ENCODE peak calls at places on chromosome 1, in six cellular contexts. R, S, F, Y, G and I are unnamed samples.
A peak's percentile ranks its signal among the peaks of the same experiment; 100 is the strongest.

GRCh38 chr1:226656601-226657277 is 82.3 kb downstream of the ITPKB start:
- DNase-seq in R (no peak), S (no peak), F (no peak), Y (no peak), G (no peak), I (no peak)

GRCh38 chr1:171841931-171842723 is 829 bp downstream of the DNM3 start:
- DNase-seq in R (no peak), S (no peak), F (peak; percentile 20), Y (no peak), G (no peak), I (no peak)

GRCh38 chr1:8197493-8198282 is 120.2 kb upstream of the SLC45A1 start:
- DNase-seq in R (no peak), S (peak; percentile 64), F (peak; percentile 68), Y (peak; percentile 97), G (peak; percentile 83), I (no peak)

GRCh38 chr1:85553416-85553815 is 27.1 kb upstream of the CCN1 start:
- DNase-seq in R (no peak), S (no peak), F (no peak), Y (no peak), G (no peak), I (no peak)

GRCh38 chr1:210747890-210748289 is 386.1 kb downstream of the KCNH1 start:
- DNase-seq in R (no peak), S (no peak), F (no peak), Y (no peak), G (no peak), I (no peak)

GRCh38 chr1:214717323-214717722 is 114.3 kb downstream of the CENPF start:
- DNase-seq in R (no peak), S (no peak), F (no peak), Y (no peak), G (no peak), I (no peak)

GRCh38 chr1:156811171-156811570 is 5.5 kb downstream of the SH2D2A start:
- DNase-seq in R (no peak), S (no peak), F (no peak), Y (no peak), G (no peak), I (no peak)

GRCh38 chr1:93888900-93889299 is 9.9 kb upstream of the DNTTIP2 start:
- DNase-seq in R (no peak), S (no peak), F (no peak), Y (no peak), G (no peak), I (no peak)

DNA sequence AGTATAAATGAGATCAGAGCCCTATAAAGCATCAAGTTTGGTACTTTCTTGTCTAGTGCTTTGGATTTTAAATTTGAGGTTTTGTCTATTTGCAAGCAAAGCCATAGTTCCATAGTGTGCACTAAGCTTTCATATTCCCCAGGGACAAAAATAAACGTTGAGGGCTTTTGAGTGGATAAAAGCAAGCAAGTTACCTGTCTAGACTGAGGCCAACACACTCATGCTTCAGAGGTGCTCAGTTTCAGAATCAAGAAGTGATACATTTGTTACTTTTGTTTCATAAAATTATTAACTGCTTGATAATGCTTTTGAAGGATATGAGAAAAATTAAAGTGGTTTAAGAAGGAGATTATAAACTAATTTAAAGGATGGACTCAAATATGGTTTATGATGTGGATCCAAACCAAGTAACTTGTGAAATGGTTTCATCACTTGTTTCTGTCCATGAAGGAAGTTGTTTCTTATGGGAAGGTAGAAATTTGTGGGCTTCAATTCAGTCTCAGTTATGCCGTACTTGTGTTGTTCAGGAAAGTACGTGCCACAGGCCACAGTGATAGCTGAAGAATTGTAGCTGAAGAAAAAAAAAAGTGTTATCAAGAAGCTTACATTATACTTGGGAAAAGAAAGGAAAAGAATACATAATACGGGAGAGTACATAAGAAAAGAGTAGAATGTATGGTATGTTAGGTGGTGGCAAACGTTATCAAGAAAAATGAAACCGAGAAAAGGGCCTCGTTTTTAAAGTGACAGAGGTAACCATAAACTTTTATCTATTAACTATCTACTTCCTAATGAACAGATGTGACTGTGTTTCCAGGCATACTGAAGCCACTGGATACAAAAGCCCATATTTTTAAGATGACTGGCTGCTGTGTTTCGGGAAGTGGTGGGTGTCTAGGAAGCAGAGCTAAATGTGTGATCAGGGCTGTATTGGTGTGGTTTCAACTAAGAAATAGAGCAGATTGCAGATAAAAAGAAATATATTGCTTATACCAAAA is 71.4 kb downstream of the CHRM3 start:
- DNase-seq in R (no peak), S (no peak), F (no peak), Y (no peak), G (no peak), I (no peak)
- TF ChIP-seq REST in R (no peak), S (no peak), F (no peak), Y (no peak), G (no peak), I (no peak)

DNA sequence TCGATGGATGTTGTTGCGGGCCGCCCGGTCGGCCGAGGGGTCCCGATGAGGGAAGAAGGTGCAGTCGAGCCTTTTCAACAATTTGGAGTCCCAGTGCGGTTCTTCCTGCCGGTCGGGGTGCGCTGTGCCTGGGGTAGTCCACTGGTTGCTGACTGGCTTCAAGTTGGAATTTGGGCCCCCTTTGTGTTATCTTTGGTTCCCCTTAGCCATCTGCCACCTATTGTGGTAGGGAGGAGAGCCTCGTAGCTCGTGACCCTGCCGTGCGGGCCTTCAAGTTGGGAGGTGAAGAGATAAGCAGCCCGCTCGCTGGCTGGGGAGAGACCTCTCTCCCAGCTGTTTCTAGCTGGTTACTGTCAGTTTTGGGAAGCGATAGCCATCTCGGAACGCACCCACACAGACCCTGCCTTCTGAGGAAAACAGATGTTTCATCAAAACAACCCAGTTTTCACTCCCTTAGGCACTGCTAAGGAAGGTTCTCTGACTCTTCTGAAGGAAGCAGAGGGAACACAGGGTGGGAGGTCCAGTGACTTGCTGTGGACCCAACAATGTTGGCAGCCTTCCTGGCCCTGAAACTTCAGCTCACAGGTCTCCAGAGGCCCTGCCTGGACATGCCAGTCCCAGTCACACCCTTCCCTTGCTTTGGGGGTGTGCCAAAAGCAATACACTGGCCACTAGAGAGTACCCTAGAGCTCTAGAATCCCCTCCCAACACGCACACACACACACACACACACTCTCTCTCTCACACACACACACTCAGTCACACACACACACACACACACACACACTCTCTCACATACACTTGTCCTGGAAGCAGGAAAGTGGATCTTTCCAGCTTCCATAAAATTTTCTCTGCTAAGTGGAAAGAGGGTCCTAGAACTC is 1.0 kb downstream of the BTG2 start:
- DNase-seq in R (no peak), S (no peak), F (peak; percentile 43), Y (peak; percentile 86), G (peak; percentile 62), I (peak; percentile 47)
- TF ChIP-seq CTCF in R (peak; percentile 49), S (no peak), F (peak; percentile 29), Y (peak; percentile 27), G (peak; percentile 54), I (no peak)

GRCh38 chr1:90850181-90850924 is 133.3 kb upstream of the BARHL2 start:
- DNase-seq in R (no peak), S (no peak), F (peak; percentile 14), Y (peak; percentile 48), G (peak; percentile 29), I (no peak)
- H3K27ac ChIP-seq in R (no peak overlapping the region), S (peak overlapping the region; percentile 31), F (peak overlapping the region; percentile 95), Y (peak overlapping the region; percentile 90), G (peak overlapping the region; percentile 89), I (no peak overlapping the region)

GRCh38 chr1:113811888-113812660 is at the start of gene RSBN1:
- DNase-seq in R (peak; percentile 96), S (peak; percentile 84), F (peak; percentile 85), Y (peak; percentile 93), G (peak; percentile 97), I (peak; percentile 100)

GRCh38 chr1:113812661-113813135 is 422 bp upstream of the RSBN1 start:
- DNase-seq in R (no peak), S (no peak), F (no peak), Y (peak; percentile 44), G (no peak), I (no peak)

GRCh38 chr1:113809651-113810602 is 2.3 kb downstream of the RSBN1 start:
- DNase-seq in R (no peak), S (no peak), F (no peak), Y (no peak), G (peak; percentile 35), I (no peak)

GRCh38 chr1:113813218-113813617 is 942 bp upstream of the RSBN1 start:
- DNase-seq in R (no peak), S (no peak), F (no peak), Y (no peak), G (no peak), I (no peak)

GRCh38 chr1:113811353-113811887 is 856 bp downstream of the RSBN1 start:
- DNase-seq in R (no peak), S (no peak), F (peak; percentile 8), Y (peak; percentile 51), G (peak; percentile 9), I (no peak)
- TF ChIP-seq REST in R (no peak), S (no peak), F (no peak), Y (no peak), G (no peak), I (no peak)

DNA sequence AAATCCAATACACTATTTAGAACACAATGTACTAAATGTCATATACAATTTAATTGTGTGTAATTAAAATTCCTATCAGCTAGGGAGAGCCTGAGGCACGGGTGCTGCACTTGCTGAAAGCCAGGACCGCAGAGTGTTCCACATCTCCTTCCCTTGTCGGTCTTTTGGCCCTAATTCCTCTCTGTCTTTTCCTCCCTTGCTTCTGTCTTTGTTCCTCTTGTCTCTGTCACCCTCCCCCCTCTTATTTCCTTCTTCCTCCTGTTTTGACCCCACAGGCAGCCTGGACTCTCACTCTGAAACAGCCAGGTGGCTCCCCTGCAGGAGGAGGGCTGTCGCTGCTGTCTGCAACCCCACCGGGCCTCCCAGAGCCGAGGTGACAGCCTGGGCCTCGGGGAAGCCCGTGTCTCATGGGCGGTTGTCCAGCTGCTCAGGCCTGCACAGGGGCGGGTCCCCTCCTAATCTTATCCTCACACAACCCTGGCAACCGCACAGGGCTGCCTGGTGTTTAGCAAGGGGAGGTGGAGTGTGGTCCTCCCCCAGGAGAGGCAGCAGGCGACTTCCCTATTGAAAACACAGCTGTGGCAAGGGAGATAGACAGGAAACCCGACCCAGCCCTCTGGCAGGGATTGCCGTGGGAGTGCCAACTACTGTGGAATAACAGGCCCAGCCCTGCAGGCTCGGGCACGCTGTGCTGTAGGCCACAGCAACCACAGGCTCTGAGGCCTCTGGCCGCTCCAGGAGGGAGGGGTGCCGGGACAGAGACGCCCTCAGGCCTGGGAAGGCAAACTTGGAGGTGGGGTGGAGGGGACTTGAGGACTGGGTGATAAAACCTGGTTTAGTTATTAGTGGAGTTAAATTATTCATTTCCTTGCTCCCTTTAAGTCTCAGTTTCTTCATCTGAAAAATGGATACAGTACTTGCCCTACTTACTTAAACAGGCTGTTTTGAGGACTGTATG is 68.8 kb upstream of the WDR26 start:
- DNase-seq in R (peak; percentile 51), S (no peak), F (peak; percentile 59), Y (peak; percentile 100), G (peak; percentile 38), I (peak; percentile 99)
- TF ChIP-seq CTCF in R (peak; percentile 22), S (no peak), F (no peak), Y (peak; percentile 66), G (peak; percentile 51), I (no peak)